ENCODE peak calls at places on chromosomes 13 and 19, in eight cellular contexts. R, D, Y, V, W, F, S and B are unnamed samples.

GRCh38 chr19:4054471-4055208 is 12.1 kb downstream of the ZBTB7A start:
- DNase-seq in R (no peak), D (no peak), Y (no peak), V (no peak), W (no peak), F (no peak), S (no peak), B (no peak)

GRCh38 chr13:97127842-97128241 is 94.3 kb upstream of the MBNL2 start:
- DNase-seq in R (no peak), D (no peak), Y (no peak), V (no peak), W (no peak), F (no peak), S (no peak), B (no peak)

GRCh38 chr13:96104516-96104915 is 14.6 kb downstream of the HS6ST3 start:
- DNase-seq in R (no peak), D (no peak), Y (no peak), V (no peak), W (no peak), F (no peak), S (no peak), B (no peak)

GRCh38 chr19:19597809-19598306 is 20.6 kb downstream of the PBX4 start:
- DNase-seq in R (peak), D (no peak), Y (no peak), V (no peak), W (no peak), F (no peak), S (no peak), B (no peak)

GRCh38 chr13:31755803-31756212 is 16.5 kb downstream of the RXFP2 start:
- DNase-seq in R (no peak), D (peak), Y (no peak), V (no peak), W (no peak), F (no peak), S (no peak), B (no peak)

GRCh38 chr19:11949201-11949600 is 15.6 kb upstream of the ZNF763 start:
- DNase-seq in R (no peak), D (no peak), Y (no peak), V (no peak), W (no peak), F (no peak), S (no peak), B (peak)

GRCh38 chr19:29245221-29245620 is 32.3 kb upstream of the UQCRFS1 start:
- DNase-seq in R (no peak), D (no peak), Y (no peak), V (no peak), W (no peak), F (no peak), S (no peak), B (no peak)

GRCh38 chr13:44619651-44620050 is 43.5 kb upstream of the TSC22D1 start:
- DNase-seq in R (no peak), D (no peak), Y (no peak), V (no peak), W (no peak), F (no peak), S (no peak), B (no peak)

GRCh38 chr13:105846923-105847322 is 688.5 kb downstream of the EFNB2 start:
- DNase-seq in R (no peak), D (no peak), Y (no peak), V (no peak), W (no peak), F (no peak), S (no peak), B (no peak)